ENCODE peak calls at places on chromosomes 13 and 19, in six cellular contexts. One of them, this sample, is unnamed.

GRCh38 chr19:3682741-3683404 is 17.4 kb downstream of the PIP5K1C start:
- DNase-seq in DMS153: no peak
- DNase-seq in A549: no peak
- DNase-seq in GM18507: no peak
- DNase-seq in hepatocyte: peak
- DNase-seq in A172: no peak
- DNase-seq in this sample: no peak

GRCh38 chr19:6260912-6261636 is 18.7 kb downstream of the MLLT1 start:
- DNase-seq in DMS153: no peak
- DNase-seq in A549: peak
- DNase-seq in GM18507: no peak
- DNase-seq in hepatocyte: peak
- DNase-seq in A172: no peak
- DNase-seq in this sample: peak

GRCh38 chr13:103510007-103510406 is 443.8 kb upstream of the SLC10A2 start:
- DNase-seq in DMS153: no peak
- DNase-seq in A549: no peak
- DNase-seq in GM18507: no peak
- DNase-seq in hepatocyte: no peak
- DNase-seq in A172: no peak
- DNase-seq in this sample: no peak

GRCh38 chr13:100594731-100595130 is 6.1 kb upstream of the GGACT start:
- DNase-seq in DMS153: no peak
- DNase-seq in A549: no peak
- DNase-seq in GM18507: no peak
- DNase-seq in hepatocyte: peak
- DNase-seq in A172: no peak
- DNase-seq in this sample: no peak

GRCh38 chr19:45643927-45644771 is 5.0 kb upstream of the EML2 start:
- DNase-seq in DMS153: no peak
- DNase-seq in A549: no peak
- DNase-seq in GM18507: no peak
- DNase-seq in hepatocyte: no peak
- DNase-seq in A172: no peak
- DNase-seq in this sample: no peak

GRCh38 chr13:23468811-23469210 is 35.3 kb upstream of the SACS start:
- DNase-seq in DMS153: no peak
- DNase-seq in A549: no peak
- DNase-seq in GM18507: no peak
- DNase-seq in hepatocyte: no peak
- DNase-seq in A172: no peak
- DNase-seq in this sample: no peak

GRCh38 chr13:50283017-50283416 is 267.8 kb downstream of the KCNRG start:
- DNase-seq in DMS153: no peak
- DNase-seq in A549: no peak
- DNase-seq in GM18507: no peak
- DNase-seq in hepatocyte: no peak
- DNase-seq in A172: no peak
- DNase-seq in this sample: no peak

GRCh38 chr19:13850910-13851753 is 25.8 kb upstream of the NANOS3 start:
- DNase-seq in DMS153: peak
- DNase-seq in A549: no peak
- DNase-seq in GM18507: no peak
- DNase-seq in hepatocyte: peak
- DNase-seq in A172: peak
- DNase-seq in this sample: peak

GRCh38 chr19:11735375-11735774 is 3.4 kb downstream of the ZNF823 start:
- DNase-seq in DMS153: no peak
- DNase-seq in A549: no peak
- DNase-seq in GM18507: no peak
- DNase-seq in hepatocyte: no peak
- DNase-seq in A172: no peak
- DNase-seq in this sample: no peak

GRCh38 chr19:5424192-5424973 is 30.8 kb upstream of the ZNRF4 start:
- DNase-seq in DMS153: no peak
- DNase-seq in A549: no peak
- DNase-seq in GM18507: no peak
- DNase-seq in hepatocyte: no peak
- DNase-seq in A172: no peak
- DNase-seq in this sample: no peak

GRCh38 chr19:40237791-40238190 is 11.3 kb upstream of the CCNP start:
- DNase-seq in DMS153: no peak
- DNase-seq in A549: no peak
- DNase-seq in GM18507: no peak
- DNase-seq in hepatocyte: no peak
- DNase-seq in A172: no peak
- DNase-seq in this sample: no peak

GRCh38 chr19:50981587-50982146 is 2.0 kb downstream of the KLK7 start:
- DNase-seq in DMS153: no peak
- DNase-seq in A549: no peak
- DNase-seq in GM18507: no peak
- DNase-seq in hepatocyte: no peak
- DNase-seq in A172: no peak
- DNase-seq in this sample: no peak

GRCh38 chr13:79404985-79405384 is 1.1 kb downstream of the RBM26 start:
- DNase-seq in DMS153: no peak
- DNase-seq in A549: no peak
- DNase-seq in GM18507: no peak
- DNase-seq in hepatocyte: no peak
- DNase-seq in A172: no peak
- DNase-seq in this sample: no peak

GRCh38 chr13:28854657-28855056 is 34.5 kb downstream of the MTUS2 start:
- DNase-seq in DMS153: no peak
- DNase-seq in A549: no peak
- DNase-seq in GM18507: no peak
- DNase-seq in hepatocyte: no peak
- DNase-seq in A172: peak
- DNase-seq in this sample: peak

GRCh38 chr13:112241288-112241687 is 134.9 kb upstream of the SPACA7 start:
- DNase-seq in DMS153: peak
- DNase-seq in A549: no peak
- DNase-seq in GM18507: no peak
- DNase-seq in hepatocyte: no peak
- DNase-seq in A172: peak
- DNase-seq in this sample: no peak

GRCh38 chr13:113636266-113636963 is 21.6 kb downstream of the ATP4B start:
- DNase-seq in DMS153: no peak
- DNase-seq in A549: no peak
- DNase-seq in GM18507: no peak
- DNase-seq in hepatocyte: no peak
- DNase-seq in A172: no peak
- DNase-seq in this sample: no peak

GRCh38 chr19:49430678-49431329 is 5.6 kb downstream of the GFY start:
- DNase-seq in DMS153: no peak
- DNase-seq in A549: no peak
- DNase-seq in GM18507: no peak
- DNase-seq in hepatocyte: no peak
- DNase-seq in A172: no peak
- DNase-seq in this sample: peak

GRCh38 chr19:15138427-15138826 is 31.2 kb downstream of the SYDE1 start:
- DNase-seq in DMS153: no peak
- DNase-seq in A549: no peak
- DNase-seq in GM18507: no peak
- DNase-seq in hepatocyte: no peak
- DNase-seq in A172: no peak
- DNase-seq in this sample: peak

GRCh38 chr13:25218011-25218410 is 45.9 kb upstream of the AMER2 start:
- DNase-seq in DMS153: no peak
- DNase-seq in A549: no peak
- DNase-seq in GM18507: no peak
- DNase-seq in hepatocyte: no peak
- DNase-seq in A172: no peak
- DNase-seq in this sample: no peak

GRCh38 chr13:34076319-34076718 is 258.4 kb downstream of the RFC3 start:
- DNase-seq in DMS153: no peak
- DNase-seq in A549: no peak
- DNase-seq in GM18507: no peak
- DNase-seq in hepatocyte: no peak
- DNase-seq in A172: no peak
- DNase-seq in this sample: no peak

GRCh38 chr19:34260771-34261173 is 6.4 kb downstream of the GARRE1 start:
- DNase-seq in DMS153: no peak
- DNase-seq in A549: no peak
- DNase-seq in GM18507: no peak
- DNase-seq in hepatocyte: peak
- DNase-seq in A172: no peak
- DNase-seq in this sample: no peak

GRCh38 chr19:49677232-49677881 is at the start of gene PRMT1:
- DNase-seq in DMS153: no peak
- DNase-seq in A549: no peak
- DNase-seq in GM18507: no peak
- DNase-seq in hepatocyte: peak
- DNase-seq in A172: peak
- DNase-seq in this sample: no peak

GRCh38 chr19:9917322-9917721 is 19.0 kb downstream of the OLFM2 start:
- DNase-seq in DMS153: peak
- DNase-seq in A549: peak
- DNase-seq in GM18507: no peak
- DNase-seq in hepatocyte: peak
- DNase-seq in A172: peak
- DNase-seq in this sample: peak

GRCh38 chr19:9914315-9915207 is 21.8 kb downstream of the OLFM2 start:
- DNase-seq in DMS153: peak
- DNase-seq in A549: peak
- DNase-seq in GM18507: peak
- DNase-seq in hepatocyte: peak
- DNase-seq in A172: peak
- DNase-seq in this sample: peak

GRCh38 chr19:17741456-17741855 is 9.8 kb upstream of the FCHO1 start:
- DNase-seq in DMS153: no peak
- DNase-seq in A549: no peak
- DNase-seq in GM18507: no peak
- DNase-seq in hepatocyte: no peak
- DNase-seq in A172: no peak
- DNase-seq in this sample: no peak

GRCh38 chr13:69124996-69125395 is 982.6 kb upstream of the ATXN8OS start:
- DNase-seq in DMS153: no peak
- DNase-seq in A549: no peak
- DNase-seq in GM18507: no peak
- DNase-seq in hepatocyte: no peak
- DNase-seq in A172: peak
- DNase-seq in this sample: peak

GRCh38 chr13:72849571-72849970 is 67.6 kb downstream of the PIBF1 start:
- DNase-seq in DMS153: no peak
- DNase-seq in A549: no peak
- DNase-seq in GM18507: no peak
- DNase-seq in hepatocyte: no peak
- DNase-seq in A172: no peak
- DNase-seq in this sample: no peak

GRCh38 chr13:65416784-65417183 is 1813.4 kb downstream of the PCDH9 start:
- DNase-seq in DMS153: no peak
- DNase-seq in A549: no peak
- DNase-seq in GM18507: no peak
- DNase-seq in hepatocyte: no peak
- DNase-seq in A172: no peak
- DNase-seq in this sample: no peak

GRCh38 chr19:16435238-16435911 is 36.4 kb downstream of the EPS15L1 start:
- DNase-seq in DMS153: no peak
- DNase-seq in A549: no peak
- DNase-seq in GM18507: no peak
- DNase-seq in hepatocyte: no peak
- DNase-seq in A172: peak
- DNase-seq in this sample: peak

GRCh38 chr13:113828282-113828825 is 35.5 kb downstream of the GAS6 start:
- DNase-seq in DMS153: no peak
- DNase-seq in A549: no peak
- DNase-seq in GM18507: no peak
- DNase-seq in hepatocyte: no peak
- DNase-seq in A172: no peak
- DNase-seq in this sample: no peak

GRCh38 chr19:19538077-19538764 is at the start of gene CILP2:
- DNase-seq in DMS153: no peak
- DNase-seq in A549: no peak
- DNase-seq in GM18507: no peak
- DNase-seq in hepatocyte: peak
- DNase-seq in A172: no peak
- DNase-seq in this sample: no peak

GRCh38 chr13:33644607-33645543 is 173.1 kb upstream of the RFC3 start:
- DNase-seq in DMS153: no peak
- DNase-seq in A549: no peak
- DNase-seq in GM18507: no peak
- DNase-seq in hepatocyte: no peak
- DNase-seq in A172: no peak
- DNase-seq in this sample: no peak

GRCh38 chr13:102003848-102004570 is 397.8 kb downstream of the FGF14 start:
- DNase-seq in DMS153: no peak
- DNase-seq in A549: no peak
- DNase-seq in GM18507: no peak
- DNase-seq in hepatocyte: no peak
- DNase-seq in A172: no peak
- DNase-seq in this sample: no peak

GRCh38 chr19:13985771-13986347 is 20.3 kb downstream of the RFX1 start:
- DNase-seq in DMS153: peak
- DNase-seq in A549: no peak
- DNase-seq in GM18507: no peak
- DNase-seq in hepatocyte: no peak
- DNase-seq in A172: no peak
- DNase-seq in this sample: no peak

GRCh38 chr13:53217221-53217620 is 188.6 kb downstream of the OLFM4 start:
- DNase-seq in DMS153: no peak
- DNase-seq in A549: no peak
- DNase-seq in GM18507: no peak
- DNase-seq in hepatocyte: no peak
- DNase-seq in A172: no peak
- DNase-seq in this sample: no peak

GRCh38 chr13:44331912-44332840 is 41.4 kb upstream of the SERP2 start:
- DNase-seq in DMS153: no peak
- DNase-seq in A549: no peak
- DNase-seq in GM18507: no peak
- DNase-seq in hepatocyte: peak
- DNase-seq in A172: peak
- DNase-seq in this sample: peak

GRCh38 chr13:100921139-100921538 is 246.5 kb upstream of the TMTC4 start:
- DNase-seq in DMS153: no peak
- DNase-seq in A549: no peak
- DNase-seq in GM18507: no peak
- DNase-seq in hepatocyte: no peak
- DNase-seq in A172: no peak
- DNase-seq in this sample: no peak

GRCh38 chr13:113840541-113841354 is 23.1 kb downstream of the GAS6 start:
- DNase-seq in DMS153: no peak
- DNase-seq in A549: no peak
- DNase-seq in GM18507: no peak
- DNase-seq in hepatocyte: no peak
- DNase-seq in A172: no peak
- DNase-seq in this sample: no peak

GRCh38 chr13:40984670-40985366 is 34.3 kb downstream of the ELF1 start:
- DNase-seq in DMS153: no peak
- DNase-seq in A549: no peak
- DNase-seq in GM18507: no peak
- DNase-seq in hepatocyte: no peak
- DNase-seq in A172: peak
- DNase-seq in this sample: no peak

This sample was measured in HT1080.